ENCODE peak calls at places on chromosome 19, in five cellular contexts. One of them, this sample, is unnamed.

GRCh38 chr19:49938662-49939061 is 9.4 kb upstream of the NUP62 start:
- DNase-seq in tibial nerve: no peak
- DNase-seq in heart left ventricle: no peak
- DNase-seq in cardiac muscle cell: no peak
- DNase-seq in testis: peak; percentile 50
- DNase-seq in this sample: no peak

GRCh38 chr19:50158577-50158976 is 4.5 kb downstream of the IZUMO2 start:
- DNase-seq in tibial nerve: no peak
- DNase-seq in heart left ventricle: no peak
- DNase-seq in cardiac muscle cell: no peak
- DNase-seq in testis: no peak
- DNase-seq in this sample: no peak

GRCh38 chr19:33823341-33823740 is 26.7 kb downstream of the KCTD15 start:
- DNase-seq in tibial nerve: no peak
- DNase-seq in heart left ventricle: no peak
- DNase-seq in cardiac muscle cell: no peak
- DNase-seq in testis: no peak
- DNase-seq in this sample: no peak

GRCh38 chr19:10921909-10922637 is 6.4 kb downstream of the YIPF2 start:
- DNase-seq in tibial nerve: no peak
- DNase-seq in heart left ventricle: no peak
- DNase-seq in cardiac muscle cell: no peak
- DNase-seq in testis: no peak
- DNase-seq in this sample: no peak

GRCh38 chr19:7654401-7654800 is 14.4 kb upstream of the RETN start:
- DNase-seq in tibial nerve: no peak
- DNase-seq in heart left ventricle: no peak
- DNase-seq in cardiac muscle cell: no peak
- DNase-seq in testis: no peak
- DNase-seq in this sample: no peak

GRCh38 chr19:48421548-48421947 is 24.2 kb upstream of the GRWD1 start:
- DNase-seq in tibial nerve: no peak
- DNase-seq in heart left ventricle: no peak
- DNase-seq in cardiac muscle cell: no peak
- DNase-seq in testis: no peak
- DNase-seq in this sample: no peak

GRCh38 chr19:50679177-50680125 is 30.2 kb downstream of the C19orf81 start:
- DNase-seq in tibial nerve: peak; percentile 46
- DNase-seq in heart left ventricle: peak; percentile 74
- DNase-seq in cardiac muscle cell: peak; percentile 79
- DNase-seq in testis: peak; percentile 85
- DNase-seq in this sample: peak; percentile 73

GRCh38 chr19:42168206-42168605 is 36.0 kb upstream of the POU2F2 start:
- DNase-seq in tibial nerve: no peak
- DNase-seq in heart left ventricle: no peak
- DNase-seq in cardiac muscle cell: no peak
- DNase-seq in testis: no peak
- DNase-seq in this sample: no peak

GRCh38 chr19:49923055-49924003 is 5.7 kb upstream of the ATF5 start:
- DNase-seq in tibial nerve: no peak
- DNase-seq in heart left ventricle: no peak
- DNase-seq in cardiac muscle cell: no peak
- DNase-seq in testis: no peak
- DNase-seq in this sample: no peak

GRCh38 chr19:51407631-51408131 is 9.8 kb downstream of the SIGLEC10 start:
- DNase-seq in tibial nerve: no peak
- DNase-seq in heart left ventricle: no peak
- DNase-seq in cardiac muscle cell: peak; percentile 44
- DNase-seq in testis: peak; percentile 60
- DNase-seq in this sample: no peak

DNA sequence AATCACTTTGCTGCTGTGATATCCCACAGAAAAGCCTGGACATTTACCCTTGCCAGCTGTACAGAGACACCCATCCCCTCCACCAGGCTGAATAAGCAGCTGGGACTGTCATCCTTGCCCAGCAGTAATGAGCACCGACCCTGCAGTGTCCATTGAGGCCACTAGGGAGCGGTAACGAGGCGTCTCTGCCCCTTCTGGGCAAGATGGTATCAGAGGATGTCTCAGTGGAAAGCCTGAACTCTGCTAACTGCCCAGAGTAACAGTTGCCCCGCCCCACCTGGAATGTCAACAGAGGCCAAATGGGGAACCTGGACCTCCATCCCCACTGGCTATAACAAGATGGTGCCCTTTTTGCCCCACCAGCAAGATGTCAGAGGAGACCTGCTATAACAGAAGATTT is 22.8 kb upstream of the CEACAM20 start:
- DNase-seq in tibial nerve: no peak
- DNase-seq in heart left ventricle: no peak
- DNase-seq in cardiac muscle cell: peak; percentile 35
- DNase-seq in testis: peak; percentile 55
- DNase-seq in this sample: no peak
- TF ChIP-seq CTCF in tibial nerve: no peak
- TF ChIP-seq CTCF in heart left ventricle: no peak
- TF ChIP-seq CTCF in cardiac muscle cell: peak; percentile 55
- TF ChIP-seq CTCF in testis: no peak
- TF ChIP-seq CTCF in this sample: peak; percentile 21

GRCh38 chr19:38684078-38684861 is 36.8 kb downstream of the ACTN4 start:
- DNase-seq in tibial nerve: peak; percentile 43
- DNase-seq in heart left ventricle: peak; percentile 91
- DNase-seq in cardiac muscle cell: peak; percentile 94
- DNase-seq in testis: no peak
- DNase-seq in this sample: no peak
- H3K27ac ChIP-seq in tibial nerve: peak overlapping the region; percentile 95
- H3K27ac ChIP-seq in heart left ventricle: peak overlapping the region; percentile 93
- H3K27ac ChIP-seq in cardiac muscle cell: peak overlapping the region; percentile 96
- H3K27ac ChIP-seq in testis: peak overlapping the region; percentile 58
- H3K27ac ChIP-seq in this sample: peak overlapping the region; percentile 93

GRCh38 chr19:43767818-43768217 is 13.0 kb downstream of the KCNN4 start:
- DNase-seq in tibial nerve: no peak
- DNase-seq in heart left ventricle: no peak
- DNase-seq in cardiac muscle cell: no peak
- DNase-seq in testis: no peak
- DNase-seq in this sample: no peak

GRCh38 chr19:43769256-43769655 is 11.5 kb downstream of the KCNN4 start:
- DNase-seq in tibial nerve: no peak
- DNase-seq in heart left ventricle: no peak
- DNase-seq in cardiac muscle cell: no peak
- DNase-seq in testis: no peak
- DNase-seq in this sample: no peak

GRCh38 chr19:43768273-43769050 is 12.3 kb downstream of the KCNN4 start:
- DNase-seq in tibial nerve: no peak
- DNase-seq in heart left ventricle: peak; percentile 68
- DNase-seq in cardiac muscle cell: peak; percentile 36
- DNase-seq in testis: no peak
- DNase-seq in this sample: peak; percentile 82

GRCh38 chr19:43766755-43767043 is 11.9 kb upstream of the SMG9 start:
- DNase-seq in tibial nerve: no peak
- DNase-seq in heart left ventricle: no peak
- DNase-seq in cardiac muscle cell: no peak
- DNase-seq in testis: no peak
- DNase-seq in this sample: no peak

DNA sequence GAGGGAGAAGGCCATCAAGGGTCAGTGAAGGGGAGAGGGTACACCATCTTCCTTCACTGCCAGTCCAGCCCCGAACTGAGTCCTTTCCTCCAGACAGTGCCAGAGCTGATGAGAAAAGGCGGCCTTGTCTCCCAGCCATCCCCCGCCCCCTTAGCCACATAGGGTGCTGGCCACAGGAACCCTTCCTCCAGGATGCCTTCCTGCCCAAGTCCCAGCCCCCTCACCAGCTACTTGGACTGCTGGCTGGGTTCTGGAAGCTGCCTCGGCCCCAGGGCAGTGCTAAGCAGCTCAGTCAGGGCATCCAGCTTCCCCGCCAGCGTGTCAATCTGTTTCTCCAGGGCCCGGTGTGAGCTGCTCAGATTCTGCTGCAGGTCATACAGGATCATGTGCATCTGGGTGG is 12.6 kb upstream of the SMG9 start:
- DNase-seq in tibial nerve: no peak
- DNase-seq in heart left ventricle: no peak
- DNase-seq in cardiac muscle cell: no peak
- DNase-seq in testis: no peak
- DNase-seq in this sample: no peak
- TF ChIP-seq CTCF in tibial nerve: no peak
- TF ChIP-seq CTCF in heart left ventricle: no peak
- TF ChIP-seq CTCF in cardiac muscle cell: no peak
- TF ChIP-seq CTCF in testis: no peak
- TF ChIP-seq CTCF in this sample: no peak

DNA sequence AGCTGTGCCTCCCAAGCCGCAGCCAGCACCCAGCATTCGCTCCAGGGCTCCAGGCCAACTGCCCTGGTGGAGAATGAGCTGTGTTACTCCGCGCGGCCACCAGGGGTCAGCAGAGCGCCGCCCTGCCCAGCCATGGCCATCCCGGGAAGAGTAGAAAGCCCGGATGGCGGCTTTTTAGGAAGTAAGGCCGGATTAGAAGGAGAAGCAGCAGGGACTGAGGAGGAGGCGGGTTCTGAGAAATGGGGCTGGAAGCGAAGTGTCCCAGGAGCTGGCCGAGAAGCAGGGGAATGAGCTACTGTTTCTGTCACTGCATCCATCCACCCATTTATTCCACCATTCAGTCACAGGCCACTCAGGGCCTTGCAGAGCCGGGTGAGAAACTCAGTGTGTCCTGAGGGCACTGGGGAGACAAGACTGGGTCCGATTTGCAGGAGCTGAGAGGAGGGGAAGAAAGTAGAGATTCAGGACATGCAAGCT is 6.6 kb upstream of the NPAS1 start:
- DNase-seq in tibial nerve: peak; percentile 68
- DNase-seq in heart left ventricle: peak; percentile 80
- DNase-seq in cardiac muscle cell: peak; percentile 79
- DNase-seq in testis: peak; percentile 91
- DNase-seq in this sample: peak; percentile 95
- H3K27ac ChIP-seq in tibial nerve: no peak overlapping the region
- H3K27ac ChIP-seq in heart left ventricle: no peak overlapping the region
- H3K27ac ChIP-seq in cardiac muscle cell: no peak overlapping the region
- H3K27ac ChIP-seq in testis: no peak overlapping the region
- H3K27ac ChIP-seq in this sample: no peak overlapping the region

GRCh38 chr19:1998712-1999708 is 16.5 kb downstream of the BTBD2 start:
- DNase-seq in tibial nerve: no peak
- DNase-seq in heart left ventricle: no peak
- DNase-seq in cardiac muscle cell: no peak
- DNase-seq in testis: no peak
- DNase-seq in this sample: peak; percentile 62
- TF ChIP-seq CTCF in tibial nerve: no peak
- TF ChIP-seq CTCF in heart left ventricle: no peak
- TF ChIP-seq CTCF in cardiac muscle cell: no peak
- TF ChIP-seq CTCF in testis: no peak
- TF ChIP-seq CTCF in this sample: no peak

GRCh38 chr19:3047307-3048189 is 14.7 kb downstream of the TLE5 start:
- DNase-seq in tibial nerve: peak; percentile 93
- DNase-seq in heart left ventricle: peak; percentile 79
- DNase-seq in cardiac muscle cell: peak; percentile 86
- DNase-seq in testis: peak; percentile 92
- DNase-seq in this sample: no peak

GRCh38 chr19:3046621-3047306 is 15.5 kb downstream of the TLE5 start:
- DNase-seq in tibial nerve: no peak
- DNase-seq in heart left ventricle: no peak
- DNase-seq in cardiac muscle cell: peak; percentile 51
- DNase-seq in testis: no peak
- DNase-seq in this sample: no peak

GRCh38 chr19:3049089-3049488 is 13.2 kb downstream of the TLE5 start:
- DNase-seq in tibial nerve: no peak
- DNase-seq in heart left ventricle: no peak
- DNase-seq in cardiac muscle cell: no peak
- DNase-seq in testis: no peak
- DNase-seq in this sample: no peak

GRCh38 chr19:3048190-3048533 is 14.1 kb downstream of the TLE5 start:
- DNase-seq in tibial nerve: no peak
- DNase-seq in heart left ventricle: no peak
- DNase-seq in cardiac muscle cell: no peak
- DNase-seq in testis: no peak
- DNase-seq in this sample: no peak

DNA sequence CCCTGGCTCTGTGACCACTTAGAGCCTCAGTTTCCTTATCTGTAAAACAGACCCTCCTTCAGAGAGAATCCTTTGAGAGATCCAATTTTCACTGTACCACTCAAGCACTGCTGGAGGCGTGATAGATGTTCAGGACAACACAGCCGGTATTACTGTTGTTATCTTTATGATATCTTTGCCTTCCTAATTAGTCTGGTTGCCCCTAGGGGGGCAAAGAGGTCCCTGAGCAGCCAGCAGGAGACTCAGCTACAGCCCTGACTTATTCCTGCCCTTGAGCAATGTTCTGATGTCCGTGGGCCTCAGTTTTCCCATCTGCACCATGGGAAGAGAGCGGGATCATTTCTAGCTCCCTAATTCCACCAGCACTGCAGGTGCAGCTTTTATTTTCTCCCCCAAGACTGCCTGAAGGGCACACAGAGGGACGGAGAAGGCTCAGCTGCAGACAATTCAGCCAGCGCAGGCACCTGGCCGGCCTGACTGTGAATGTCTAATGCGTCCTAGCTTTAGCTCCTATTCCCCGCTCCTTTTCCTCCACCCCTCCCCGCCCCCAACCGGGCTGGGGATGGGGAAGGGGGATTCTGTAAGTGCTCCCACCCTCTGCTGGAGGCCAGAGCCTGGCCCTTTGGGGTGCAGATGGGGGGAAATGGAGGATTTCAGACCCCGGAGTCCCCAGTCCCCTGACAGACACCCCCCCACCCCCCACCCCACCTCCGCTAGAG is 16.3 kb downstream of the TLE5 start:
- DNase-seq in tibial nerve: no peak
- DNase-seq in heart left ventricle: no peak
- DNase-seq in cardiac muscle cell: no peak
- DNase-seq in testis: no peak
- DNase-seq in this sample: no peak
- H3K27ac ChIP-seq in tibial nerve: peak overlapping the region; percentile 90
- H3K27ac ChIP-seq in heart left ventricle: no peak overlapping the region
- H3K27ac ChIP-seq in cardiac muscle cell: no peak overlapping the region
- H3K27ac ChIP-seq in testis: no peak overlapping the region
- H3K27ac ChIP-seq in this sample: peak overlapping the region; percentile 78

DNA sequence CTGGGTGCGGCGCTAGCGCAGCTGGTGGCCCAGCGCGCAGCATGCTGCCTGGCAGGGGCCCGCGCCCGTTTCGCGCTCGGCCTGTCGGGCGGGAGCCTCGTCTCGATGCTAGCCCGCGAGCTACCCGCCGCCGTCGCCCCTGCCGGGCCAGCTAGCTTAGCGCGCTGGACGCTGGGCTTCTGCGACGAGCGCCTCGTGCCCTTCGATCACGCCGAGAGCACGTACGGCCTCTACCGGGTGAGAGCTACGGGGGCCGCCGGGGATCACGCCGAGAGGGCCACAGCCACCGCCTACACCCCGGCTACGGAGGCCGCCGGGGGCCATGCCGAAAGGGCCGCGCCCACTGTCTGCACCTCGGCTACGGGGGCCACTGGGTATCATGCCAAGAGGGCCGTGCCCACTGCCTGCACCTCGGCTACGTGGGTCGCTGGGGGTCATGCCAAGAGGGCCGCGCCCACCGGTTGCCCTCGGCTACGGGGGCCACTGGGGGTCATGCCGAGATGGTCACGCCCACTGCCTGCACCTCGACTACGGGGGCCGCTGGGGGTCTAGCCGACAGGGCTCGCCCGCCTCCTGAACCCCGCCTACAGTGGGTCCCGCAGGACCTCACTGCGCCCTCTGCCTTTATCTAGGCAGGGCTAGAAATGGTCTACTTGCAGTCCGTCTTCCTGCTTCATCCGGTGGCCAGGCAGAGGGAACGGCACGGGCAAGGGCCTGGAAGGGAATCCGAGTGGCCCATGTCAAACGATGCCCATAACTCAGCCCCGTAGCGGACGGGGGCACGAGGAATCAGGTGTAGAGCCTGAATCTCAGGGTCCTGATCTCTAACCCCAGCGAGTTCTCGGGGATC is 500 bp downstream of the PGLS start:
- DNase-seq in tibial nerve: peak; percentile 65
- DNase-seq in heart left ventricle: peak; percentile 95
- DNase-seq in cardiac muscle cell: peak; percentile 91
- DNase-seq in testis: peak; percentile 92
- DNase-seq in this sample: peak; percentile 89
- TF ChIP-seq CTCF in tibial nerve: peak; percentile 26
- TF ChIP-seq CTCF in heart left ventricle: peak; percentile 40
- TF ChIP-seq CTCF in cardiac muscle cell: peak; percentile 18
- TF ChIP-seq CTCF in testis: peak; percentile 45
- TF ChIP-seq CTCF in this sample: peak; percentile 11